ENCODE peak calls at places on chromosomes 1 and 21, in nine cellular contexts. K, S, U, M, A, P, J, W and F are unnamed samples.

GRCh38 chr1:204728456-204728855 is 42.9 kb upstream of the LRRN2 start:
- DNase-seq in K (no peak), S (no peak), U (no peak), M (no peak), A (no peak), P (no peak), J (no peak), W (no peak), F (no peak)

GRCh38 chr21:46024983-46025860 is 43.7 kb downstream of the COL6A1 start:
- DNase-seq in K (peak), S (no peak), U (peak), M (peak), A (no peak), P (no peak), J (no peak), W (peak), F (no peak)

GRCh38 chr1:30487042-30487441 is 236.3 kb downstream of the MATN1 start:
- DNase-seq in K (no peak), S (no peak), U (no peak), M (no peak), A (no peak), P (no peak), J (no peak), W (no peak), F (no peak)

GRCh38 chr1:7516341-7516740 is 254.8 kb upstream of the VAMP3 start:
- DNase-seq in K (no peak), S (no peak), U (no peak), M (peak), A (no peak), P (no peak), J (no peak), W (peak), F (no peak)

GRCh38 chr1:41927118-41927517 is 8.4 kb upstream of the HIVEP3 start:
- DNase-seq in K (no peak), S (no peak), U (no peak), M (no peak), A (no peak), P (no peak), J (peak), W (no peak), F (no peak)

GRCh38 chr1:232596666-232597303 is 33.1 kb downstream of the SIPA1L2 start:
- DNase-seq in K (no peak), S (no peak), U (no peak), M (no peak), A (no peak), P (no peak), J (no peak), W (no peak), F (no peak)

GRCh38 chr1:100866041-100866900 is 28.4 kb downstream of the EXTL2 start:
- DNase-seq in K (no peak), S (peak), U (peak), M (peak), A (no peak), P (no peak), J (no peak), W (peak), F (peak)

GRCh38 chr1:226653311-226653921 is 85.7 kb downstream of the ITPKB start:
- DNase-seq in K (no peak), S (no peak), U (no peak), M (no peak), A (no peak), P (no peak), J (no peak), W (no peak), F (peak)

GRCh38 chr1:222071313-222071886 is 329.5 kb upstream of the DUSP10 start:
- DNase-seq in K (no peak), S (peak), U (no peak), M (peak), A (no peak), P (no peak), J (no peak), W (no peak), F (peak)

GRCh38 chr1:244174922-244175521 is 123.9 kb downstream of the ZBTB18 start:
- DNase-seq in K (no peak), S (no peak), U (no peak), M (no peak), A (no peak), P (no peak), J (no peak), W (no peak), F (no peak)

GRCh38 chr1:24438423-24438901 is 22.9 kb downstream of the NIPAL3 start:
- DNase-seq in K (no peak), S (no peak), U (no peak), M (no peak), A (no peak), P (no peak), J (no peak), W (peak), F (no peak)

GRCh38 chr1:150065184-150065871 is 2.2 kb upstream of the VPS45 start:
- DNase-seq in K (peak), S (no peak), U (no peak), M (peak), A (no peak), P (no peak), J (no peak), W (peak), F (no peak)

GRCh38 chr1:64505232-64505943 is 35.5 kb downstream of the CACHD1 start:
- DNase-seq in K (no peak), S (no peak), U (no peak), M (no peak), A (no peak), P (no peak), J (peak), W (no peak), F (peak)

GRCh38 chr1:33161061-33161681 is 20.7 kb downstream of the TRIM62 start:
- DNase-seq in K (no peak), S (peak), U (peak), M (peak), A (no peak), P (no peak), J (no peak), W (peak), F (peak)

GRCh38 chr1:225709101-225709500 is 56.2 kb upstream of the ENAH start:
- DNase-seq in K (no peak), S (no peak), U (no peak), M (no peak), A (no peak), P (no peak), J (no peak), W (no peak), F (no peak)

GRCh38 chr1:198495635-198496034 is 44.8 kb downstream of the ATP6V1G3 start:
- DNase-seq in K (no peak), S (peak), U (no peak), M (peak), A (no peak), P (no peak), J (no peak), W (no peak), F (no peak)

GRCh38 chr1:119115301-119115700 is 25.2 kb downstream of the WARS2 start:
- DNase-seq in K (no peak), S (no peak), U (no peak), M (no peak), A (no peak), P (no peak), J (no peak), W (no peak), F (no peak)

GRCh38 chr1:43288785-43289466 is 3.5 kb upstream of the C1orf210 start:
- DNase-seq in K (no peak), S (no peak), U (no peak), M (no peak), A (no peak), P (no peak), J (no peak), W (no peak), F (no peak)

GRCh38 chr1:107963601-107964396 is 1.2 kb downstream of the VAV3 start:
- DNase-seq in K (no peak), S (no peak), U (peak), M (peak), A (no peak), P (peak), J (peak), W (peak), F (peak)
- H3K4me3 ChIP-seq in K (no peak), S (peak), U (peak), M (peak), A (no peak), P (peak), J (peak), W (peak), F (peak)

DNA sequence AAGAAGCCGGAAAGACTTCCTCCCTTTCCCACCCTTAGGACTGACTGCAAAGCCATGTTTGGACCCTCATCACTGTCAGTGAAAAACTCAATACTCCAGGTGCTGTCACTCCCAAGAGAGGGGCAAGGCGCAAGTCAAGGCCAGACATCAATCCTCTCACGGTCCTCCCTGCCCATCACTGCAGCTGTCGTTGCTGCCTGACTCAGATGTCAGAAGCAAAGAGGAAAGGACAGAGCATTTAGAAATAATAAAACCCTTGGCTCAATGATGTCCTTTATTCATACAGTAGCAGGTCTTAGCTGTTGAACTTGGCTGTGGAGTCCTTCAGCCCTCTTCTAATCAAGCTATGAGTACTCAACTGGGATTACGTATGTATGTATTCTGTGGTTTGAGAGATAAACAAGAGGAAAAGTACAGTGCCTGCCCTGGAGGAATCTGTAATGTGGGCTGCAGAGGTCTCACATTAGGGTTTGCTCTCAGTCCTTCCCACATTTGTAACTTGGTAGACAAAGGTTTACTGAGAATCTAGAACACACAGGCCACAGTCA is 13.5 kb downstream of the SUSD4 start:
- DNase-seq in K (no peak), S (no peak), U (no peak), M (peak), A (no peak), P (no peak), J (no peak), W (no peak), F (peak)
- H3K4me3 ChIP-seq in K (no peak), S (no peak), U (no peak), M (no peak), A (no peak), P (no peak), J (no peak), W (no peak), F (no peak)

DNA sequence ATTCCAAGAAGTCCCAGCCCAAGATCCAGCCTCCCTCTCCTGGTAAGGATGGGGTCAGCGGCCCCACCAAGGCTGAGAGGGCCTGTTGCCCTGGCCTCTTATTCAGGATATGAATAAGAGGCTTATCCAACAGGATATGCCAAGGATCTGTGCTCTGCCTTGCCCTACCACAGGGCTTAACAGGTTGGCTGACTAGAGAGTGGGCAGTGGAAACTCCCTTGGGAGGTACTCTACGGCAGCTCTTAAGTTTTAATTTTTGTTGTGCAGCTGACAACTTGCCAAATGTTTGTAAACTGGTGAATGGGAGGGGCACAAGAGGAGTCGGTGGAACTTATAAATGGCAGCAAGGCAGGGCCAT is 16.5 kb upstream of the PIGV start:
- DNase-seq in K (no peak), S (no peak), U (no peak), M (no peak), A (no peak), P (no peak), J (no peak), W (no peak), F (no peak)
- H3K4me3 ChIP-seq in K (no peak), S (no peak), U (no peak), M (no peak), A (no peak), P (peak), J (no peak), W (no peak), F (no peak)

GRCh38 chr1:6197746-6198427 is 1.5 kb downstream of the RPL22 start:
- DNase-seq in K (no peak), S (no peak), U (no peak), M (no peak), A (no peak), P (no peak), J (no peak), W (no peak), F (no peak)
- H3K4me3 ChIP-seq in K (peak), S (peak), U (peak), M (peak), A (peak), P (peak), J (peak), W (peak), F (peak)

GRCh38 chr1:28173151-28173979 is 3.1 kb downstream of the PTAFR start:
- DNase-seq in K (no peak), S (no peak), U (no peak), M (peak), A (no peak), P (no peak), J (no peak), W (peak), F (no peak)
- H3K4me3 ChIP-seq in K (no peak), S (no peak), U (no peak), M (no peak), A (no peak), P (peak), J (peak), W (no peak), F (no peak)

GRCh38 chr1:10388387-10388715 is 10.5 kb upstream of the PGD start:
- DNase-seq in K (no peak), S (no peak), U (no peak), M (no peak), A (no peak), P (no peak), J (no peak), W (no peak), F (no peak)
- H3K4me3 ChIP-seq in K (no peak), S (no peak), U (no peak), M (no peak), A (no peak), P (no peak), J (peak), W (no peak), F (peak)